ENCODE peak calls at places on chromosomes 11 and 22, in four cellular contexts. E is neural crest cell, F is GM12865, X is choroid plexus epithelial cell. J is an unnamed sample.

GRCh38 chr11:9691865-9692264 is 28.0 kb downstream of the SWAP70 start:
- DNase-seq in E (no peak), X (peak), F (no peak), J (no peak)

GRCh38 chr11:58058276-58059010 is 27.7 kb downstream of the OR6Q1 start:
- DNase-seq in X (no peak), F (no peak), E (no peak), J (no peak)

GRCh38 chr22:32265882-32266767 is 11.0 kb upstream of the SLC5A4 start:
- DNase-seq in E (peak), X (peak), F (peak), J (peak)

GRCh38 chr22:36411589-36412258 is 24.0 kb upstream of the MYH9 start:
- DNase-seq in F (no peak), X (no peak), E (no peak), J (no peak)

GRCh38 chr22:28029201-28029948 is 110.3 kb upstream of the PITPNB start:
- DNase-seq in E (no peak), X (no peak), F (no peak), J (no peak)

GRCh38 chr11:68043349-68044144 is 4.7 kb downstream of the TCIRG1 start:
- DNase-seq in X (peak), F (no peak), E (no peak), J (no peak)

GRCh38 chr22:19615001-19615461 is 90.8 kb upstream of the CLDN5 start:
- DNase-seq in X (no peak), E (no peak), F (peak), J (no peak)

GRCh38 chr11:46338988-46339666 is 8.1 kb upstream of the DGKZ start:
- DNase-seq in E (no peak), X (peak), F (no peak), J (no peak)

GRCh38 chr22:20588843-20589581 is 81.6 kb downstream of the MED15 start:
- DNase-seq in E (no peak), X (no peak), F (no peak), J (no peak)

GRCh38 chr22:17930455-17931313 is 93.7 kb downstream of the MICAL3 start:
- DNase-seq in X (no peak), F (no peak), E (no peak), J (no peak)

GRCh38 chr11:111137846-111138245 is 107.7 kb upstream of the POU2AF2 start:
- DNase-seq in X (no peak), E (no peak), F (no peak), J (no peak)

GRCh38 chr11:9091044-9091936 is at the start of gene SCUBE2:
- DNase-seq in E (no peak), X (no peak), F (no peak), J (peak)

GRCh38 chr11:128409476-128409875 is 177.9 kb downstream of the ETS1 start:
- DNase-seq in E (no peak), F (no peak), X (peak), J (no peak)

GRCh38 chr11:11972942-11973341 is 35.5 kb downstream of the DKK3 start:
- DNase-seq in E (no peak), F (no peak), X (no peak), J (peak)

GRCh38 chr22:32327066-32327465 is 30.6 kb upstream of the RFPL3 start:
- DNase-seq in F (no peak), E (no peak), X (peak), J (no peak)

GRCh38 chr11:57323503-57324153 is 1.1 kb downstream of the TNKS1BP1 start:
- DNase-seq in X (peak), F (no peak), E (no peak), J (no peak)

GRCh38 chr11:10323793-10324170 is 18.9 kb downstream of the ADM start:
- DNase-seq in X (peak), F (no peak), E (no peak), J (no peak)

GRCh38 chr22:37442537-37442936 is 15.3 kb upstream of the ELFN2 start:
- DNase-seq in F (peak), E (no peak), X (peak), J (peak)

GRCh38 chr11:36211735-36212430 is 77.3 kb downstream of the COMMD9 start:
- DNase-seq in X (no peak), F (no peak), E (no peak), J (no peak)

GRCh38 chr11:7500251-7500650 is 13.5 kb upstream of the PPFIBP2 start:
- DNase-seq in X (no peak), E (no peak), F (no peak), J (no peak)

GRCh38 chr11:110761994-110762393 is 49.8 kb upstream of the ARHGAP20 start:
- DNase-seq in X (no peak), E (no peak), F (no peak), J (no peak)

GRCh38 chr11:64969209-64969608 is 2.7 kb downstream of the MAJIN start:
- DNase-seq in F (no peak), X (peak), E (no peak), J (no peak)

GRCh38 chr22:32615874-32616564 is 141.4 kb downstream of the FBXO7 start:
- DNase-seq in F (no peak), E (no peak), X (no peak), J (no peak)

GRCh38 chr11:69438286-69438920 is 43.1 kb upstream of the LINC01488 start:
- DNase-seq in E (no peak), X (no peak), F (no peak), J (no peak)

GRCh38 chr11:106152013-106152412 is 74.6 kb downstream of the AASDHPPT start:
- DNase-seq in E (no peak), F (no peak), X (peak), J (no peak)

GRCh38 chr11:106156290-106156937 is 79.0 kb downstream of the AASDHPPT start:
- DNase-seq in F (peak), E (peak), X (peak), J (peak)

DNA sequence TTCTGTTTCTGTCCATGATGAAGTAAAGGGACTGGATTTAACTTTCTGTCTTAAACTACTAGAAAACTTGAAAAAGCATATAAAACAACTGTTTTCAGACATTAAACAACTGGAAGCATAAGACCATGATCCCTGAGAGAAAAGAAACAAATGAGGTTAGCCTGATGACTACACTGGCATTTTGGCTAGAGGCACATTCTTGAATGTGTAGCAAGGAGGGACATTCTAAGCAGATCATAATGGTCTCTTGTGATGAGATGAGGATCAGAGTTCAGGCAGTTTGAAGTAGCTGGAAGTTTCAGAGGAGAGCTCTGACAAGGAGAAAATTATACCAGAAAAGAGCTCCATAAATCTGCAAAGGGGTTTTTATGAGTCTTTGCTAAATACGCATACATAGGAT is 75.4 kb downstream of the AASDHPPT start:
- DNase-seq in E (no peak), X (peak), F (no peak), J (no peak)
- TF ChIP-seq CTCF in E (no peak), X (no peak), F (no peak), J (no peak)

DNA sequence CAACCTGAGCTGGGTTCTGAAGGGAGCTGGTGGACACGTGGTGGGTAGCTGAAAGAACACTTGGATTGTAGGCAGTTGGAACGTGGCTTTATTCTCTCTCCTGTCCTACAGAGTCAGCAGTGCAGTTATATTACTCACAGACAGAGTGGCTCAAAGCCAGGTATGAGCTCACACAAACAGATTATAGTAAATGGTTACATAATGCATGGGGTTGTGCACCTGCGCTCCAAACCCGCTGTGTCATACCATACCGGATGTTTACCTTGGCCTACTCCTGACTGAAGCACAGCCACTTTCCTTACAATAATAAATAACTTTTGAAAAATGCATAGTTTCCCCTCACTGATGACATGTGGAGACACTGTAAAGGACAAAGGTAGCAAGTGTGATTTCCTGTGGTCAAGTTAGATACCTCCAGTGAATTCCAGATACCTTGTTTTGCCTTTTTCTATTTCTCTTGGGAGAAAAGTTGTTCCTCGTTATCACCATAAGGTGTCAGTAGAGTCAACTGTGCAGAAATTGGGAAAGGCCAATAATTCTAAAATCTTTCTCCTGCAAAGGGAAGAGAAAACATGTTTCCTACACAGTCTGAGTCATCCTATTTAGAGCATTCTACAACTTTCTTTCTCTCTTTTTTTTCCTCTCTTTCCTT is 13.5 kb downstream of the MS4A6A start:
- DNase-seq in X (peak), F (peak), E (no peak), J (no peak)
- TF ChIP-seq CTCF in X (peak), F (peak), E (peak), J (peak)

GRCh38 chr11:95138448-95138847 is 48.8 kb downstream of the ENDOD1 start:
- DNase-seq in E (no peak), F (peak), X (peak), J (peak)
- TF ChIP-seq CTCF in E (no peak), F (peak), X (peak), J (peak)

DNA sequence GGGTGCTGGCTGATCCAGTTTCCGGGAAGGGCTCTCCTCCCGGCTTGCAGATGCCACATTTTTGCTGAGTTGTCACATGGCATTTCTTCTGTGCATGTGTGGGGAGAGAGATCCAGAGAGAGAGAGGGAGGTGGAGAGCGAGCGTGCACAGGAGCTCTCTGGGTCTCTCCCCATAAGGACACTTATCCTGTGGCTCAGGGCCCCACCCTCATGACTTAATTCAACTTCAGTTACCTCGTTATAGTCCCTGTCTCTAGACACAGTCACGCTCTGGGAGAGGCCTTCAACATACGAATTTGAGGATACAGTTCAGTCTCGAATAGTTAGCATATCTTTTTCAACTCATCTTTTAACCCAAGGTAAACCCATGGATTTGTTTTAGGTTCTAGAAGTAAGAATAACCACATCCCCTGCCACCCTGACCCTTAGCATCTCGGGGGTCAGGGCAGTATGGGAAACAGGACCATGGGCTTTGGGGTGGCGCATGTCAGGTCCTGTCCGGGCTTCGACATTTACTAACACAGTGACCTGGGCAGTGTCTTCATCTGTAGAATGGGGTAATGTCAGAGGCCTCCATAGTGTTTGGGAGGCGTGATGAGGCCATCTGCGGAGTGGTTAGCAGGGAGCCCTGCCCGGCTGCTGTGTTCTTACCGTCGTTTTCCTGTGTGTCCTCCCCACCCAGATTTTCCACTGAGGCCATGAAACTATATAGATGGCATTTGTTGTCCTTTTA is 46.9 kb downstream of the TBC1D22A start:
- DNase-seq in E (no peak), F (no peak), X (no peak), J (no peak)
- TF ChIP-seq CTCF in E (no peak), F (no peak), X (no peak), J (no peak)

DNA sequence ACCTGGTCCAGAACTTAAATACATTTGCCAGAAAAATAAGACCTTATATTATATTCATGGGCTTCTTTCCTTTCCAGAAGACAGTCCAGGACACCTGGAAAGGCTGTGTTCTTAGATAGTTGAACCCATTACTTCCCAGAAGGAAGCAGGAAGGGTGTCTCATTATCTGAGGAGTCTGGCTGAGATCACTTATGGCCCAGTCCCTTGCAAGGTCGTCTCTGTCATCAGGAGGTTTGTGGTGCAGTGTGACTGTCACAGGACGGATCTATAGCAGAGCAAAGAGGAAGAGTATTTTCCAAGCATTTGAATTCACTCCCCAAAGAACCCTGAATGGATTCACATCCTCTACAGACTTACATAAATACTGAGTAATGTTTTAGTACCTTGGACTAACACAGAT is 270.7 kb upstream of the MTNR1B start:
- DNase-seq in E (no peak), F (no peak), X (no peak), J (no peak)
- TF ChIP-seq CTCF in E (no peak), F (no peak), X (no peak), J (no peak)

DNA sequence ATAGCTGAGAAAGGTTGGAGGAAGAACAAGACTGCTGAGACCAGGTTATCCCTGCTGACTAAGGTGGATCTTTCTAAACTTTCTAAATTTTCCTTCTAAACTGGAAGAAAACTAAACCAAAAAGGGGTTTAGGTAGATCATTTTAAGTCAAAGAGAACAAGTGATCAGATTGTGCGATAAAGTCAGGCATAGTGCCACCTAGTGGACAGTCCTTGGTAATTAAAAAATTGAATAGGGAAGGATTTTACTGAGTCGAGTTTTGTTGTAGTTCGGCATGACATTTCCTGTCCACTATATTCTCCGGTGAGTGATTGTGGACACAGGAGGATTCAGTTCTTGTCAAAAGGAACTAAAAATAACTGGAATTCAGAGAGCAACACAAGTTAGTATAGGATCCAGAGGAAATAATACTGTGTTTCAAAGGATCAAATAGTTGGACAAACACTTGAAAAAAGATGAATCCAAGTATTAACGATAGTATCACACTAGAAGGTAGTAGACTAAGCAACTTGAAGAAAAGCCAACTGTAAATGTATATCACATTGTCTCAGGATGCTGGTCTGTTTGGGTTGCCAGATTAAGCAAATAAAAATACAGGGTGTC is 1236.4 kb downstream of the FAM181B start:
- DNase-seq in X (peak), F (peak), E (peak), J (peak)
- TF ChIP-seq CTCF in X (peak), F (peak), E (peak), J (peak)

GRCh38 chr11:27485930-27486773 is 13.6 kb upstream of the LGR4 start:
- DNase-seq in F (peak), X (peak), E (peak), J (no peak)
- TF ChIP-seq CTCF in F (peak), X (peak), E (peak), J (peak)